ENCODE peak calls at places on chromosomes 16 and 17, in six cellular contexts. One of them, this sample, is unnamed.

GRCh38 chr17:83128306-83129240 is 49.2 kb downstream of the METRNL start:
- DNase-seq in stimulated activated CD8-positive, alpha-beta memory T cell treated with anti-CD3 and anti-CD28 coated beads, Interleukin-12 subunit alpha, Interleukin-12 subunit beta, amount 100 ng/mL, for 1 hour: no peak
- DNase-seq in activated B cell treated with CpG ODN at 0.5 μM for 24 hours: no peak
- DNase-seq in MV-4-11: no peak
- DNase-seq in effector memory CD4-positive, alpha-beta T cell: no peak
- DNase-seq in neural crest cell: no peak
- DNase-seq in this sample: no peak

GRCh38 chr17:40727447-40728231 is 24.1 kb upstream of the KRT24 start:
- DNase-seq in stimulated activated CD8-positive, alpha-beta memory T cell treated with anti-CD3 and anti-CD28 coated beads, Interleukin-12 subunit alpha, Interleukin-12 subunit beta, amount 100 ng/mL, for 1 hour: no peak
- DNase-seq in activated B cell treated with CpG ODN at 0.5 μM for 24 hours: no peak
- DNase-seq in MV-4-11: peak
- DNase-seq in effector memory CD4-positive, alpha-beta T cell: no peak
- DNase-seq in neural crest cell: no peak
- DNase-seq in this sample: no peak

GRCh38 chr17:14080847-14081251 is 11.5 kb downstream of the COX10 start:
- DNase-seq in activated B cell treated with CpG ODN at 0.5 μM for 24 hours: no peak
- DNase-seq in effector memory CD4-positive, alpha-beta T cell: no peak
- DNase-seq in MV-4-11: peak
- DNase-seq in stimulated activated CD8-positive, alpha-beta memory T cell treated with anti-CD3 and anti-CD28 coated beads, Interleukin-12 subunit alpha, Interleukin-12 subunit beta, amount 100 ng/mL, for 1 hour: no peak
- DNase-seq in neural crest cell: no peak
- DNase-seq in this sample: no peak

GRCh38 chr16:54177052-54177856 is 109.3 kb downstream of the IRX3 start:
- DNase-seq in neural crest cell: no peak
- DNase-seq in stimulated activated CD8-positive, alpha-beta memory T cell treated with anti-CD3 and anti-CD28 coated beads, Interleukin-12 subunit alpha, Interleukin-12 subunit beta, amount 100 ng/mL, for 1 hour: no peak
- DNase-seq in MV-4-11: no peak
- DNase-seq in activated B cell treated with CpG ODN at 0.5 μM for 24 hours: no peak
- DNase-seq in effector memory CD4-positive, alpha-beta T cell: no peak
- DNase-seq in this sample: no peak

GRCh38 chr17:78113804-78114785 is 14.5 kb downstream of the TMC6 start:
- DNase-seq in stimulated activated CD8-positive, alpha-beta memory T cell treated with anti-CD3 and anti-CD28 coated beads, Interleukin-12 subunit alpha, Interleukin-12 subunit beta, amount 100 ng/mL, for 1 hour: no peak
- DNase-seq in effector memory CD4-positive, alpha-beta T cell: no peak
- DNase-seq in activated B cell treated with CpG ODN at 0.5 μM for 24 hours: no peak
- DNase-seq in neural crest cell: no peak
- DNase-seq in MV-4-11: peak
- DNase-seq in this sample: no peak

GRCh38 chr16:29678691-29679267 is at the start of gene QPRT:
- DNase-seq in neural crest cell: peak
- DNase-seq in activated B cell treated with CpG ODN at 0.5 μM for 24 hours: no peak
- DNase-seq in effector memory CD4-positive, alpha-beta T cell: no peak
- DNase-seq in stimulated activated CD8-positive, alpha-beta memory T cell treated with anti-CD3 and anti-CD28 coated beads, Interleukin-12 subunit alpha, Interleukin-12 subunit beta, amount 100 ng/mL, for 1 hour: no peak
- DNase-seq in MV-4-11: no peak
- DNase-seq in this sample: no peak

GRCh38 chr17:40224707-40225092 is 5.6 kb downstream of the WIPF2 start:
- DNase-seq in stimulated activated CD8-positive, alpha-beta memory T cell treated with anti-CD3 and anti-CD28 coated beads, Interleukin-12 subunit alpha, Interleukin-12 subunit beta, amount 100 ng/mL, for 1 hour: no peak
- DNase-seq in activated B cell treated with CpG ODN at 0.5 μM for 24 hours: no peak
- DNase-seq in MV-4-11: no peak
- DNase-seq in effector memory CD4-positive, alpha-beta T cell: no peak
- DNase-seq in neural crest cell: no peak
- DNase-seq in this sample: no peak

GRCh38 chr17:45029096-45029495 is 22.3 kb downstream of the DCAKD start:
- DNase-seq in stimulated activated CD8-positive, alpha-beta memory T cell treated with anti-CD3 and anti-CD28 coated beads, Interleukin-12 subunit alpha, Interleukin-12 subunit beta, amount 100 ng/mL, for 1 hour: no peak
- DNase-seq in MV-4-11: no peak
- DNase-seq in neural crest cell: no peak
- DNase-seq in activated B cell treated with CpG ODN at 0.5 μM for 24 hours: no peak
- DNase-seq in effector memory CD4-positive, alpha-beta T cell: no peak
- DNase-seq in this sample: no peak